ENCODE peak calls at places on chromosomes 16 and 17, in four cellular contexts. U is WERI-Rb-1, E is pancreas, M is psoas muscle. C is an unnamed sample. For H3K9me3, the result is how much of the 10 kb centered on the place peaks cover.

GRCh38 chr17:41784207-41784744 is 2.2 kb downstream of the JUP start:
- DNase-seq in U (peak), E (peak), M (peak), C (peak)

GRCh38 chr17:47957591-47958490 is at the start of gene PRR15L:
- DNase-seq in U (no peak), E (peak), M (no peak), C (peak)

GRCh38 chr17:31678431-31678830 is 180.6 kb downstream of the COPRS start:
- DNase-seq in U (no peak), E (no peak), M (peak), C (no peak)

GRCh38 chr17:1049446-1050225 is 52.7 kb downstream of the TIMM22 start:
- DNase-seq in U (no peak), E (no peak), M (peak), C (no peak)

GRCh38 chr16:10610499-10611184 is 30.2 kb upstream of the EMP2 start:
- DNase-seq in U (no peak), E (no peak), M (no peak), C (no peak)

GRCh38 chr16:11224096-11224893 is 31.7 kb downstream of the SOCS1 start:
- DNase-seq in U (no peak), E (no peak), M (peak), C (no peak)

GRCh38 chr16:28977703-28978641 is 3.4 kb downstream of the SPNS1 start:
- DNase-seq in U (peak), E (no peak), M (no peak), C (no peak)

GRCh38 chr17:13544292-13544691 is 57.4 kb downstream of the HS3ST3A1 start:
- DNase-seq in U (peak), E (no peak), M (no peak), C (no peak)

GRCh38 chr17:45895304-45895968 is 1.1 kb downstream of the MAPT start:
- DNase-seq in U (peak), E (no peak), M (peak), C (no peak)

GRCh38 chr17:8611135-8611534 is 19.4 kb downstream of the MYH10 start:
- DNase-seq in U (no peak), E (no peak), M (no peak), C (no peak)

GRCh38 chr16:79402920-79403319 is 197.6 kb downstream of the MAF start:
- DNase-seq in U (no peak), E (no peak), M (no peak), C (no peak)

GRCh38 chr16:79402356-79402755 is 198.2 kb downstream of the MAF start:
- DNase-seq in U (no peak), E (no peak), M (no peak), C (no peak)

GRCh38 chr16:79400462-79401149 is 199.9 kb downstream of the MAF start:
- DNase-seq in U (no peak), E (no peak), M (no peak), C (no peak)

GRCh38 chr16:79401157-79401556 is 199.4 kb downstream of the MAF start:
- DNase-seq in U (no peak), E (no peak), M (no peak), C (no peak)

GRCh38 chr16:79401782-79402181 is 198.8 kb downstream of the MAF start:
- DNase-seq in U (no peak), E (no peak), M (no peak), C (no peak)
- H3K9me3 ChIP-seq in U (under half), E (under half), M (under half), C (under half)

GRCh38 chr16:13803974-13804373 is 116.0 kb upstream of the ERCC4 start:
- DNase-seq in U (no peak), E (no peak), M (no peak), C (no peak)

GRCh38 chr16:13808075-13808474 is 111.9 kb upstream of the ERCC4 start:
- DNase-seq in U (no peak), E (no peak), M (no peak), C (no peak)

GRCh38 chr16:13811834-13812233 is 108.1 kb upstream of the ERCC4 start:
- DNase-seq in U (no peak), E (no peak), M (no peak), C (no peak)

DNA sequence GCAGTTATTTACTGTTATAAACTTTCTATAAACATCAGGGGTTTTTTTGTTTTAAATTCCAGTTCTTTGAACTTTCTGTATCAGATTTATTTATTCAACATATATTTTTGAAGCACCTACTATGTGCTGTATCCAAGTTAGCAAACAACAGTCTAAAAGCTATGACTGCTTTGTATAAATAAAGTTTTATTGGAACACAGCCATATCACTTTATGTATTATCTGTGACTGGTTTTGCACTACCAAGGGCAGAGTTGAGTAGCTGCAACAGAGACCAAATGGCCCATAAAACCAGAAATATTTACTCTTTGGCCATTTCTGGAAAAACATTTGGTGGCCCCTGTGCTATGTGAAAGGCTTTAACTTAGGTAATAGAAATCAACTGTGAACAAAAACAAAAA is 110.2 kb upstream of the ERCC4 start:
- DNase-seq in U (no peak), E (no peak), M (no peak), C (no peak)
- H3K9me3 ChIP-seq in U (under half), E (under half), M (under half), C (under half)

GRCh38 chr17:22467720-22468119 is 775.4 kb downstream of the KCNJ18 start:
- DNase-seq in U (no peak), E (no peak), M (no peak), C (no peak)
- H3K9me3 ChIP-seq in U (under half), E (under half), M (under half), C (under half)

GRCh38 chr16:64321881-64322280 is 800.0 kb downstream of the CDH11 start:
- DNase-seq in U (no peak), E (no peak), M (no peak), C (no peak)
- H3K9me3 ChIP-seq in U (under half), E (under half), M (under half), C (under half)

GRCh38 chr17:16552637-16553045 is 16.4 kb downstream of the ZNF287 start:
- DNase-seq in U (no peak), E (no peak), M (no peak), C (no peak)
- H3K9me3 ChIP-seq in U (under half), E (under half), M (half or more), C (half or more)

GRCh38 chr17:21814776-21815175 is 122.5 kb downstream of the KCNJ18 start:
- DNase-seq in U (no peak), E (no peak), M (peak), C (no peak)

GRCh38 chr17:21823130-21823529 is 130.8 kb downstream of the KCNJ18 start:
- DNase-seq in U (no peak), E (no peak), M (no peak), C (no peak)

GRCh38 chr17:21816592-21817567 is 124.6 kb downstream of the KCNJ18 start:
- DNase-seq in U (no peak), E (no peak), M (no peak), C (no peak)

GRCh38 chr17:21815352-21816063 is 123.2 kb downstream of the KCNJ18 start:
- DNase-seq in U (no peak), E (no peak), M (no peak), C (no peak)

DNA sequence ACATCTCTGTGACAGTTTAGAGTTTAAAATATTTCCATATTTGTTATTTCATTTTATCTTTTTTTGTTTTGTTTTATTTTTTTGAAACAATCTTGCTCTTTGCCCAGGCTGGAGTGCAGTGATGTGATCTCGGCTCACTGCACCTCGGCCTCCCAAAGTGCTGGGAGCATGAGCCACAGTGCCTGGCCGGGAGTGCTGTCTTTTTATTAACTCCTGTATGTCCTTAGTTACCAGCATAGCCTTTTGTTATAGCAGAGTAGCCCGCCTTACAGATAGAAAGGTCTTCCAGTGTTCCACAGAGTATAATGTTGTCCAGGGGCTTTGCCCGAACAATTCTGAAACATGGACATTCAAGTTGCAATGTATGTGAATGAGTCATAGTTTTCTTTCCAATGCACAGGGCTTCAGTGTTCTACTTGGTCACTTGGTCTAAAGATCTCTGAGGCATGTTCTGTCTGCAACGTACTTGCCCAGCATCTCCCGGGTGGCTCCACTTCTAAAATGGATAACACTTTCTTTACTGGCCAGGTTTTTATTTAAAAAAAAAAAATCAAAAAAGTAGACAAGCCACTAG is 125.6 kb downstream of the KCNJ18 start:
- DNase-seq in U (no peak), E (no peak), M (no peak), C (no peak)
- H3K9me3 ChIP-seq in U (under half), E (under half), M (under half), C (under half)

DNA sequence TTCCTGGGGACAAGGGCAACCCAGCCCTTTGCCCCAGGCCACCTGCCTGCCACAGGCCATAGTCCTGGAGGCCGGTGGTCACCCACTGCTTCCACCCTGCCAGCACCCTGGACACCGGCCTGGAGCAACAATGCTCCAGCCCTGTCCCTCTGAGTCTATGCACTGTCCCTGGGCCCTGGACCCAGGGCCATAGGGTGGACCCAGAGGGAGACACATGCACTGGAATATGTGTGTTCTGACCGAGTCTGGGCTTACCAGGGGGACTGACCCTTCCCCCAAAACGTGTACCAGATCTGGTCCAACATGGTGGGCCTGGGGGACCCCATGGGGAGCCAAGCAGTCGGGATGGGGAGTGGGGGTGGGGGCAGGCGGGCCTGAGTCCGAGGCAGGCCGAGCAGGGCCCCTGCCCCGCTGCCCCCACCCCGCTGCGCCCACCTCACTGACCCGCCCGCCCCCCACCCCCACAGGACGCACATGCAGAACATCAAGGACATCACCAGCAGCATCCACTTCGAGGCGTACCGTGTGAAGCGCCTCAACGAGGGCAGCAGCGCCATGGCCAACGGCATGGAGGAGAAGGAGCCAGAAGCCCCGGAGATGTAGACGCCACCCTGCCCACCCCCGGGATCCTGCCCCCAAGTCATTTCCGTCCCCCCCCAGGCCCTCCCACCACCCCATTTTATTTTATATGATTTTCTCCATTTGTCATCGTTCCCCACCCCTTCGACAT is 357.5 kb downstream of the SEC14L1 start:
- DNase-seq in U (no peak), E (no peak), M (peak), C (peak)
- H3K9me3 ChIP-seq in U (under half), E (under half), M (under half), C (under half)

GRCh38 chr16:35750701-35751104 is 2291.3 kb downstream of the TP53TG3F start:
- DNase-seq in U (no peak), E (no peak), M (peak), C (no peak)
- H3K9me3 ChIP-seq in U (under half), E (under half), M (under half), C (half or more)

GRCh38 chr16:68762996-68763756 is 26.1 kb downstream of the CDH1 start:
- DNase-seq in U (no peak), E (no peak), M (no peak), C (no peak)
- H3K9me3 ChIP-seq in U (under half), E (under half), M (under half), C (under half)

DNA sequence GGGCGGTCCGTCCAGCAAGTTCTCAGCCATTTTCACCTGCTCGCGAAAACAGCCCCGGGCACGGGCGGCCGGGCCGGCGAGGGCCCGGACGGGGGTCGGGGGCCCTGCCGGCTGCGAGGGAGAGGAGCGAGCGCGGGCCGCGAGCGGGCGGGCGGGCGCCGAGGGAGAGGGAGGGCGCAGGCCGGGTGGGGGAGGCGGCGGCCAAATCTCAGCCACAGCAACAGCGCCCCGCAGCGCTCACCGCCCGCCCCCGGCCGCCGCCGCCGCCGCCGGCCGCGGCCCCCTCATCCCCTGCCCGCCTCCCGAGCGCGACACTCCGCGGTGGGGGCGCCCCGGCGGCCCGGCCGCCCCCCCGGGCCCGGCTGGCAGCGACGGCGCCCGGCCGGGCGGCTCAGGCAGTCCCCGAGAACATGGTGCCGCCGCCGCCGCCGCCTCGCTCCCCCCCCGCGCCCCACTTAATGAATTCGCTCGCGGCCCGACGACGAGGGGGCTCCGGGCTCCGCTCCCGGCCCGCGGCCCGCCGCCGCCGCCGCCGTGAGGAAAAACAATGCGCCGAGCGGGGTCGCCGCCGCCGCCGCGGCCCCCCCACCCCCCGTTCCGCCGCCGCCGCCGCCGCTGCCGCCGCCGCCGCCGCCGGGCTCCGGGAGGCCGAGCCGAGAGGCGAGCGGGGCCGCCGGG is 487 bp downstream of the CREBBP start:
- DNase-seq in U (peak), E (peak), M (peak), C (peak)
- H3K9me3 ChIP-seq in U (under half), E (under half), M (under half), C (under half)